ENCODE peak calls at places on chromosomes 1 and 21, in seven cellular contexts. One of them, this sample, is unnamed.

GRCh38 chr1:34597877-34598514 is 156.9 kb upstream of the GJB5 start:
- DNase-seq in uterus: peak
- DNase-seq in fibroblast of mammary gland: peak
- DNase-seq in body of pancreas: peak
- DNase-seq in lung: peak
- DNase-seq in Peyer's patch: peak
- DNase-seq in breast epithelium: peak
- DNase-seq in this sample: peak

GRCh38 chr21:33924766-33925100 is 9.1 kb upstream of the ATP5PO start:
- DNase-seq in uterus: no peak
- DNase-seq in fibroblast of mammary gland: no peak
- DNase-seq in body of pancreas: no peak
- DNase-seq in lung: no peak
- DNase-seq in Peyer's patch: no peak
- DNase-seq in breast epithelium: no peak
- DNase-seq in this sample: no peak

GRCh38 chr21:27315373-27315772 is 348.5 kb upstream of the ADAMTS5 start:
- DNase-seq in uterus: no peak
- DNase-seq in fibroblast of mammary gland: no peak
- DNase-seq in body of pancreas: no peak
- DNase-seq in lung: no peak
- DNase-seq in Peyer's patch: no peak
- DNase-seq in breast epithelium: no peak
- DNase-seq in this sample: no peak

GRCh38 chr21:42651515-42652401 is 1.7 kb upstream of the PDE9A start:
- DNase-seq in uterus: no peak
- DNase-seq in fibroblast of mammary gland: no peak
- DNase-seq in body of pancreas: no peak
- DNase-seq in lung: no peak
- DNase-seq in Peyer's patch: peak
- DNase-seq in breast epithelium: no peak
- DNase-seq in this sample: no peak

GRCh38 chr21:42405064-42406059 is 1.7 kb downstream of the UBASH3A start:
- DNase-seq in uterus: no peak
- DNase-seq in fibroblast of mammary gland: no peak
- DNase-seq in body of pancreas: no peak
- DNase-seq in lung: no peak
- DNase-seq in Peyer's patch: no peak
- DNase-seq in breast epithelium: no peak
- DNase-seq in this sample: no peak

GRCh38 chr1:178959543-178960460 is 65.9 kb upstream of the FAM20B start:
- DNase-seq in uterus: no peak
- DNase-seq in fibroblast of mammary gland: no peak
- DNase-seq in body of pancreas: no peak
- DNase-seq in lung: no peak
- DNase-seq in Peyer's patch: no peak
- DNase-seq in breast epithelium: no peak
- DNase-seq in this sample: no peak

GRCh38 chr1:227447531-227447990 is 115.8 kb upstream of the ZNF678 start:
- DNase-seq in uterus: no peak
- DNase-seq in fibroblast of mammary gland: no peak
- DNase-seq in body of pancreas: peak
- DNase-seq in lung: peak
- DNase-seq in Peyer's patch: peak
- DNase-seq in breast epithelium: no peak
- DNase-seq in this sample: no peak

GRCh38 chr1:71030021-71030420 is 17.6 kb downstream of the PTGER3 start:
- DNase-seq in uterus: no peak
- DNase-seq in fibroblast of mammary gland: no peak
- DNase-seq in body of pancreas: no peak
- DNase-seq in lung: no peak
- DNase-seq in Peyer's patch: no peak
- DNase-seq in breast epithelium: no peak
- DNase-seq in this sample: no peak

GRCh38 chr1:62288224-62288623 is 31.0 kb downstream of the KANK4 start:
- DNase-seq in uterus: no peak
- DNase-seq in fibroblast of mammary gland: no peak
- DNase-seq in body of pancreas: no peak
- DNase-seq in lung: no peak
- DNase-seq in Peyer's patch: no peak
- DNase-seq in breast epithelium: no peak
- DNase-seq in this sample: no peak

GRCh38 chr1:69673301-69673700 is 105.6 kb downstream of the LRRC7 start:
- DNase-seq in uterus: no peak
- DNase-seq in fibroblast of mammary gland: no peak
- DNase-seq in body of pancreas: peak
- DNase-seq in lung: no peak
- DNase-seq in Peyer's patch: no peak
- DNase-seq in breast epithelium: no peak
- DNase-seq in this sample: no peak

GRCh38 chr1:85200367-85200869 is 398 bp downstream of the SYDE2 start:
- DNase-seq in uterus: peak
- DNase-seq in fibroblast of mammary gland: no peak
- DNase-seq in body of pancreas: no peak
- DNase-seq in lung: no peak
- DNase-seq in Peyer's patch: peak
- DNase-seq in breast epithelium: peak
- DNase-seq in this sample: no peak

GRCh38 chr1:50620680-50621329 is 197.6 kb upstream of the DMRTA2 start:
- DNase-seq in uterus: no peak
- DNase-seq in fibroblast of mammary gland: peak
- DNase-seq in body of pancreas: peak
- DNase-seq in lung: peak
- DNase-seq in Peyer's patch: peak
- DNase-seq in breast epithelium: no peak
- DNase-seq in this sample: peak

GRCh38 chr1:172482044-172482443 is 38.2 kb upstream of the PIGC start:
- DNase-seq in uterus: no peak
- DNase-seq in fibroblast of mammary gland: no peak
- DNase-seq in body of pancreas: no peak
- DNase-seq in lung: no peak
- DNase-seq in Peyer's patch: no peak
- DNase-seq in breast epithelium: no peak
- DNase-seq in this sample: no peak

GRCh38 chr1:31155216-31155806 is 84.4 kb downstream of the NKAIN1 start:
- DNase-seq in uterus: peak
- DNase-seq in fibroblast of mammary gland: peak
- DNase-seq in body of pancreas: peak
- DNase-seq in lung: peak
- DNase-seq in Peyer's patch: peak
- DNase-seq in breast epithelium: peak
- DNase-seq in this sample: no peak
- TF ChIP-seq CTCF in uterus: peak
- TF ChIP-seq CTCF in fibroblast of mammary gland: no peak
- TF ChIP-seq CTCF in body of pancreas: peak
- TF ChIP-seq CTCF in lung: no peak
- TF ChIP-seq CTCF in Peyer's patch: peak
- TF ChIP-seq CTCF in breast epithelium: peak
- TF ChIP-seq CTCF in this sample: peak

GRCh38 chr1:193077991-193078390 is 18.6 kb downstream of the RO60 start:
- DNase-seq in uterus: no peak
- DNase-seq in fibroblast of mammary gland: no peak
- DNase-seq in body of pancreas: no peak
- DNase-seq in lung: no peak
- DNase-seq in Peyer's patch: no peak
- DNase-seq in breast epithelium: no peak
- DNase-seq in this sample: no peak

GRCh38 chr1:193083365-193084088 is 21.7 kb downstream of the GLRX2 start:
- DNase-seq in uterus: no peak
- DNase-seq in fibroblast of mammary gland: no peak
- DNase-seq in body of pancreas: no peak
- DNase-seq in lung: no peak
- DNase-seq in Peyer's patch: no peak
- DNase-seq in breast epithelium: no peak
- DNase-seq in this sample: no peak

DNA sequence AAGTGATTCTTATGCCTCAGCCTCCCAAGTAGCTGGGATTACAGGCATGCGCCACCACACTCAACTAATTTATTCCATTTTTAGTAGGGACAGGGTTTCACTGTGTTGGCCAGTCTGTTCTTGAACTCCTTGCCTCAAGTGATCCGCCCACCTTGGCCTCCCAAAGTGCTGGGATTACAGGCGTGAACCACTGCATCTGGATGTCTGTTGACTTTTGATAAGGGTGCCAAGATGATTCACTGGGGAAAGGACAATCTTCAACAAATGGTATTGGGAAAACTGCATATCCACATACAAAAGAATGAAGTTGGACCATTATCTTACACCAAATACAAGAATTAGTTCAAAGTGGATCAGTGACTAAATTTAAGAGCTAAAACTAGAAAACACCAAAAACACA is 19.8 kb downstream of the RO60 start:
- DNase-seq in uterus: no peak
- DNase-seq in fibroblast of mammary gland: peak
- DNase-seq in body of pancreas: no peak
- DNase-seq in lung: no peak
- DNase-seq in Peyer's patch: no peak
- DNase-seq in breast epithelium: no peak
- DNase-seq in this sample: no peak
- H3K4me3 ChIP-seq in uterus: no peak
- H3K4me3 ChIP-seq in fibroblast of mammary gland: no peak
- H3K4me3 ChIP-seq in body of pancreas: no peak
- H3K4me3 ChIP-seq in lung: no peak
- H3K4me3 ChIP-seq in Peyer's patch: no peak
- H3K4me3 ChIP-seq in breast epithelium: no peak
- H3K4me3 ChIP-seq in this sample: no peak

DNA sequence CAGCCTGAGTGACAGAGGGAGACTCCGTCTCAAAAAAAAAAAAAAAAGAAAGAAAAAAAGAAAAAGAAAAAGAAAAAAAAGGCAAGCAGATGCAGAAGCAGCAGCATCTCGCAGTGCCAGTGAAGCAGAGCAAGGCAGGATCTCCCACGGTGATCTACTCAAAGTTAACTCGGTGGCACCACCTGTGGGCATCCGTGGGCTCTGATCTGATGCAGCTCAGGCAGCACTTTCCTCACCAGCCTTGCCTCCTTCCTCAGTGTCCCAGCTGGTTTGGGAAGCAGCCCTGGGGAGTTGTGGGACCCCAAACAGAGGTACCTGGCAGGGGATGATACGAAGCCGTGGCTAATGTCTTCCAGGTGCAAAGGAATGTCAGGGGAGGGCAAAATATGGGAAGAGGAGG is 104.3 kb upstream of the KRTAP19-8 start:
- DNase-seq in uterus: no peak
- DNase-seq in fibroblast of mammary gland: no peak
- DNase-seq in body of pancreas: no peak
- DNase-seq in lung: no peak
- DNase-seq in Peyer's patch: no peak
- DNase-seq in breast epithelium: no peak
- DNase-seq in this sample: no peak
- TF ChIP-seq CTCF in uterus: no peak
- TF ChIP-seq CTCF in fibroblast of mammary gland: no peak
- TF ChIP-seq CTCF in body of pancreas: no peak
- TF ChIP-seq CTCF in lung: no peak
- TF ChIP-seq CTCF in Peyer's patch: no peak
- TF ChIP-seq CTCF in breast epithelium: no peak
- TF ChIP-seq CTCF in this sample: peak

DNA sequence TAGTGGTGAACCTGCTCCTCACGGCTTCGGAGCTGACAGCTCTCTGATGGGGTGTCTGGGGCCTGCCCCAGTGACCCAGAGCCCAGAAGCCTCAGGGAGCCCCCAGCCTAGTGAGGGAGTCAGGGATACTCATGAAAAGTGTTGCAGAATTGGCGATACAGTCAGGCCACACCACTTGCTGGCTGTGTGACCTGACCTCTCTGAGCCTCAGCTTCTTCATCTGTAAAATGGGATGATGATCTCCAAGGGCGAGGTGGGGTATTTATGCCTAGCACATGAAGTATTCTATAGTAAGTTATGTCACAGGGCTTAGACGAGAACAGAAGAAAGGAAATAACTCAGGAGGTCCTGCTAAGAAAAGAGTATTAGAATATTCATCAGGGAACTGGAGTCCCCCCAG is 1.6 kb downstream of the TMEM51 start:
- DNase-seq in uterus: no peak
- DNase-seq in fibroblast of mammary gland: no peak
- DNase-seq in body of pancreas: no peak
- DNase-seq in lung: no peak
- DNase-seq in Peyer's patch: no peak
- DNase-seq in breast epithelium: no peak
- DNase-seq in this sample: no peak
- H3K4me3 ChIP-seq in uterus: no peak
- H3K4me3 ChIP-seq in fibroblast of mammary gland: no peak
- H3K4me3 ChIP-seq in body of pancreas: peak
- H3K4me3 ChIP-seq in lung: no peak
- H3K4me3 ChIP-seq in Peyer's patch: peak
- H3K4me3 ChIP-seq in breast epithelium: no peak
- H3K4me3 ChIP-seq in this sample: no peak

DNA sequence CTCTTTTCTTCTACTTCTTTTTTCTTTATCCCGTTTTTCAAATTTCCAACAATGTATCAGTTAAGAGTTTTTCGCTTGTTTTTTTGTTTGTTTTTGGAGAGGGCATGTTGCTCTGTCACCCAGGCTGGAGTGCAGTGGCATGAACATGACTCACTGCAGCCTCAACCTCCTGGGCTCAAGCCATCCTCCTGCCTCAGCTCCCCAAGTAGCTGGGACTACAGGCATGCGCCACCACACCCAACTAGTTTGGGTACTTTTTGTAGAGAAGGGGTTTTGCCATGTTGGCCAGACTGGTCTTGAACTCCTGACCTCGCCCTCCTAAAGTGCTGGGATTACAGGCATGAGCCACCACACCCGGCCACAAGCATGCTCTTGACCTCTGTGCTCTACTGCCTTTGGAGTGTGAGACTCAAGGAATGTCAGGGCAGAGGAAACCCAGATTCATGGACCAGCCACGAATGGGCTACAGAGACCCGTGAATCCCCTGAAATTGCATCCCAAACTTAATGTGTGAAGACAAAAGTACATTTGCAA is 65.1 kb upstream of the HSD17B7 start:
- DNase-seq in uterus: no peak
- DNase-seq in fibroblast of mammary gland: no peak
- DNase-seq in body of pancreas: no peak
- DNase-seq in lung: no peak
- DNase-seq in Peyer's patch: no peak
- DNase-seq in breast epithelium: no peak
- DNase-seq in this sample: no peak
- TF ChIP-seq CTCF in uterus: no peak
- TF ChIP-seq CTCF in fibroblast of mammary gland: no peak
- TF ChIP-seq CTCF in body of pancreas: no peak
- TF ChIP-seq CTCF in lung: no peak
- TF ChIP-seq CTCF in Peyer's patch: no peak
- TF ChIP-seq CTCF in breast epithelium: no peak
- TF ChIP-seq CTCF in this sample: no peak

DNA sequence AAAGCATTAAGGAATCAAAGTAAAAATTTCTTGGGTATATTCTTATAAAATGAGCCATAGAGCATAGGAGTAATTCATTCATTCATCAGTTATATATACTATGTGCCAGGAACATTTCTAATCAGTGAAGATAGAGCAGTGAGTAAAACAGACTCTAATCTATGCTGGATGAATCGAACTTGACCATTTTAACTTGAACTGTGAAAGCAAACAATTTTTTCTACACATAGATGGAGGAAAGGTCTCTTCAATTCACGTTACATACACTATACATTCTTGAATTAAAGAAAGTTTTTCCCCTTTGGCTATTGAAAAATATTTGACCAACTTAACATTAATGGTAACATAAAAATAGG is 1.6 kb downstream of the MACO1 start:
- DNase-seq in uterus: no peak
- DNase-seq in fibroblast of mammary gland: no peak
- DNase-seq in body of pancreas: no peak
- DNase-seq in lung: no peak
- DNase-seq in Peyer's patch: no peak
- DNase-seq in breast epithelium: no peak
- DNase-seq in this sample: no peak
- H3K4me3 ChIP-seq in uterus: peak
- H3K4me3 ChIP-seq in fibroblast of mammary gland: peak
- H3K4me3 ChIP-seq in body of pancreas: peak
- H3K4me3 ChIP-seq in lung: no peak
- H3K4me3 ChIP-seq in Peyer's patch: peak
- H3K4me3 ChIP-seq in breast epithelium: peak
- H3K4me3 ChIP-seq in this sample: peak

GRCh38 chr1:102191723-102192122 is 195.0 kb upstream of the OLFM3 start:
- DNase-seq in uterus: no peak
- DNase-seq in fibroblast of mammary gland: peak
- DNase-seq in body of pancreas: peak
- DNase-seq in lung: no peak
- DNase-seq in Peyer's patch: no peak
- DNase-seq in breast epithelium: no peak
- DNase-seq in this sample: peak
- TF ChIP-seq CTCF in uterus: no peak
- TF ChIP-seq CTCF in fibroblast of mammary gland: no peak
- TF ChIP-seq CTCF in body of pancreas: no peak
- TF ChIP-seq CTCF in lung: no peak
- TF ChIP-seq CTCF in Peyer's patch: peak
- TF ChIP-seq CTCF in breast epithelium: peak
- TF ChIP-seq CTCF in this sample: peak

This sample was measured in LNCaP clone FGC.